ENCODE peak calls at places on chromosome 3, in six cellular contexts. Q is HepG2, Z is H1, B is GM12891, R is GM12878, J is K562. N is an unnamed sample.

GRCh38 chr3:71486831-71487230 is 96.7 kb downstream of the FOXP1 start:
- DNase-seq in Z (no peak), J (no peak), Q (no peak), B (no peak), R (no peak), N (no peak)

GRCh38 chr3:24579008-24579407 is 84.4 kb upstream of the THRB start:
- DNase-seq in Z (no peak), Q (no peak), R (no peak), B (no peak), J (peak), N (no peak)

GRCh38 chr3:27642796-27643195 is 79.3 kb downstream of the EOMES start:
- DNase-seq in Q (no peak), J (no peak), B (no peak), Z (no peak), R (no peak), N (no peak)

GRCh38 chr3:14398801-14399114 is 3.6 kb upstream of the SLC6A6 start:
- DNase-seq in R (no peak), Z (no peak), J (peak), Q (no peak), B (no peak), N (no peak)

GRCh38 chr3:71722693-71723092 is 2.5 kb downstream of the EIF4E3 start:
- DNase-seq in Q (no peak), Z (no peak), R (no peak), J (no peak), B (no peak), N (no peak)

GRCh38 chr3:30331519-30331918 is 274.9 kb upstream of the TGFBR2 start:
- DNase-seq in Q (no peak), R (no peak), J (no peak), B (no peak), Z (no peak), N (no peak)

GRCh38 chr3:160374472-160374871 is 24.6 kb downstream of the IFT80 start:
- DNase-seq in Q (no peak), R (no peak), J (no peak), Z (no peak), B (no peak), N (no peak)

GRCh38 chr3:23810342-23811116 is 4.8 kb downstream of the UBE2E1 start:
- DNase-seq in B (peak), Q (peak), Z (peak), J (peak), R (no peak), N (no peak)

GRCh38 chr3:38141173-38141951 is 2.9 kb downstream of the MYD88 start:
- DNase-seq in J (no peak), Q (no peak), B (no peak), Z (no peak), R (no peak), N (no peak)

GRCh38 chr3:9934235-9934621 is 594 bp downstream of the CRELD1 start:
- DNase-seq in J (peak), R (no peak), B (no peak), Q (no peak), Z (no peak), N (no peak)

GRCh38 chr3:45613781-45614180 is 19.2 kb downstream of the LIMD1 start:
- DNase-seq in Z (no peak), Q (no peak), R (no peak), J (no peak), B (no peak), N (no peak)
- TF ChIP-seq POLR2AphosphoS5 in Z (no peak), Q (no peak), R (no peak), J (no peak), B (no peak), N (no peak)

GRCh38 chr3:182585532-182586150 is 207.7 kb upstream of the ATP11B start:
- DNase-seq in Q (peak), Z (no peak), B (no peak), R (no peak), J (no peak), N (no peak)

DNA sequence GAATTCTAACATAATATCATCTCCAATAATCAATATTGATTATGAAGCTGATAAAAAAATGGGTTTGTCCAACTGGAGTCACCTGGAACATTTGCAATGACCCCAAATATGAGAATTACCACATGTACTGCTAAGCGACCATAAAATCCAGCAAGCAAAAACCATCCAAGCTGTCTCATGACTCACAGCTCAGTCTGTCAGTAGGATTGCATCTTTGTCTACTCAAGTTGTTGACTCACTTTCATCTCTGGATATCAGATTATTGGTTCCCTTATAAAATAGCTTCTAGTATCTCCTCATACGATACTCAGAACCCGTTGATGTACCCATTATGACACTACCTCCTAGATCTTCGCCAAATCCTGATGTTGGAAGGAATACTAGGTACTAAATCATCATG is 209.8 kb upstream of the ATP11B start:
- DNase-seq in B (no peak), Q (no peak), R (no peak), Z (no peak), J (no peak), N (no peak)
- TF ChIP-seq TAF1 in B (no peak), Q (no peak), R (no peak), Z (no peak), J (no peak), N (no peak)

GRCh38 chr3:197686899-197687298 is 49.8 kb downstream of the RUBCN start:
- DNase-seq in Q (no peak), R (no peak), J (no peak), Z (no peak), B (no peak), N (no peak)

GRCh38 chr3:197675568-197675860 is 61.2 kb downstream of the RUBCN start:
- DNase-seq in Q (no peak), B (no peak), J (no peak), Z (no peak), R (no peak), N (no peak)

GRCh38 chr3:197682713-197683112 is 54.0 kb downstream of the RUBCN start:
- DNase-seq in J (no peak), Q (no peak), B (no peak), Z (no peak), R (no peak), N (no peak)

GRCh38 chr3:197683191-197683590 is 53.5 kb downstream of the RUBCN start:
- DNase-seq in Q (no peak), Z (no peak), J (no peak), R (no peak), B (no peak), N (no peak)

DNA sequence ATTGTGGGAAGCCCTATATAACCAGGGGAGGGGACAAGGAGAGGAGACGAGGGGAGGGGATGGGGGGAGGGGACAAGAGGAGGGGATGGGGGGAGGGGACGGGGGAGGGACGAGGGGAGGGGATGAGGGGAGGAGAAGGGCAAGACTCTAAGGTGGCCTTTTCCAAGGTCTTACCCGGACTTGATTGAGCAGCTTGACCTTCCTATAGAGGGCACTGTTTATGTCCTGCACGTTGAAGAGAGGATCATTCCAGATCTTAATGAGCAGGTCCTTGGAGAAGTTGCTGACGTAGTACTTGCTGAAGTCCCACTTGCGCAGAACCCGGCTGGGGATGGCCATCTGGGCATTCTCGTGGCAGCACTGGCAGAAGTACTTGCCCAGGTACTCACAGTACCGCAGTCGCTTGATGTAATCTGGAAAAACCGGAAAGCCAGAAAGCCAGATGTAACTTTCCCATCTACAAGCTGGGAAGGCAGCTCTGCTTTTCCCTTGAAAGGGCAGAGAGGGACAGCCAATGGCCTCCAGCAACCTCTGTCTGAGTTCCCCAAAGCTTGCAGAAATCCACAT is 55.7 kb downstream of the RUBCN start:
- DNase-seq in R (no peak), B (no peak), J (no peak), Z (no peak), Q (no peak), N (no peak)
- TF ChIP-seq POLR2A in R (no peak), B (no peak), J (no peak), Z (no peak), Q (no peak), N (no peak)

GRCh38 chr3:5264896-5265770 is 77.6 kb downstream of the EDEM1 start:
- DNase-seq in Q (no peak), Z (no peak), J (no peak), R (no peak), B (no peak), N (no peak)
- TF ChIP-seq POLR2AphosphoS5 in Q (no peak), Z (no peak), J (no peak), R (no peak), B (no peak), N (no peak)

GRCh38 chr3:152305075-152305474 is 36.3 kb downstream of the MBNL1 start:
- DNase-seq in Q (no peak), R (no peak), J (no peak), B (no peak), Z (no peak), N (no peak)

GRCh38 chr3:152304160-152304559 is 35.4 kb downstream of the MBNL1 start:
- DNase-seq in B (no peak), Z (no peak), R (no peak), Q (no peak), J (no peak), N (no peak)

GRCh38 chr3:152301745-152302181 is 33.0 kb downstream of the MBNL1 start:
- DNase-seq in Q (no peak), Z (no peak), R (no peak), J (no peak), B (no peak), N (no peak)

GRCh38 chr3:152300029-152300764 is 31.5 kb downstream of the MBNL1 start:
- DNase-seq in Q (no peak), R (no peak), Z (no peak), B (no peak), J (no peak), N (no peak)

GRCh38 chr3:152302521-152303021 is 33.8 kb downstream of the MBNL1 start:
- DNase-seq in B (no peak), Q (peak), R (peak), Z (no peak), J (no peak), N (no peak)
- TF ChIP-seq TAF1 in B (no peak), Q (no peak), R (no peak), Z (no peak), J (no peak), N (no peak)